ENCODE peak calls at places on chromosomes 13 and 19, in five cellular contexts. U, B, C, V and F are unnamed samples.

GRCh38 chr19:11848594-11849263 is at the start of gene ZNF439:
- DNase-seq in U (peak; percentile 95), B (peak; percentile 23), C (peak; percentile 86), V (peak; percentile 79), F (peak; percentile 73)

GRCh38 chr13:33575378-33575777 is 242.6 kb upstream of the RFC3 start:
- DNase-seq in U (no peak), B (no peak), C (no peak), V (no peak), F (peak; percentile 6)

GRCh38 chr13:108155185-108156106 is 59.9 kb downstream of the LIG4 start:
- DNase-seq in U (peak; percentile 74), B (peak; percentile 90), C (peak; percentile 75), V (peak; percentile 18), F (peak; percentile 37)

GRCh38 chr19:4060621-4061177 is 6.0 kb downstream of the ZBTB7A start:
- DNase-seq in U (peak; percentile 59), B (no peak), C (peak; percentile 26), V (no peak), F (no peak)

GRCh38 chr13:44440046-44440608 is 66.5 kb downstream of the SERP2 start:
- DNase-seq in U (no peak), B (peak; percentile 32), C (no peak), V (no peak), F (no peak)

GRCh38 chr13:89457977-89458376 is 1786.8 kb downstream of the SLITRK5 start:
- DNase-seq in U (no peak), B (peak; percentile 4), C (peak; percentile 10), V (no peak), F (no peak)

GRCh38 chr19:47120461-47120860 is 6.9 kb upstream of the ZC3H4 start:
- DNase-seq in U (no peak), B (no peak), C (no peak), V (no peak), F (no peak)

GRCh38 chr13:31263346-31263745 is 63.6 kb downstream of the B3GLCT start:
- DNase-seq in U (no peak), B (no peak), C (no peak), V (no peak), F (no peak)

GRCh38 chr13:105974380-105974779 is 561.1 kb downstream of the EFNB2 start:
- DNase-seq in U (no peak), B (no peak), C (no peak), V (no peak), F (no peak)

GRCh38 chr13:96346846-96347367 is 257.0 kb downstream of the HS6ST3 start:
- DNase-seq in U (no peak), B (no peak), C (no peak), V (no peak), F (no peak)

GRCh38 chr19:45218887-45219780 is 26.1 kb downstream of the EXOC3L2 start:
- DNase-seq in U (no peak), B (no peak), C (no peak), V (no peak), F (peak; percentile 20)

GRCh38 chr19:13979686-13980085 is 26.4 kb downstream of the RFX1 start:
- DNase-seq in U (no peak), B (no peak), C (no peak), V (no peak), F (no peak)

GRCh38 chr19:13978306-13978705 is 26.0 kb downstream of the DCAF15 start:
- DNase-seq in U (peak; percentile 81), B (no peak), C (peak; percentile 90), V (peak; percentile 92), F (no peak)

GRCh38 chr19:13980340-13980739 is 25.8 kb downstream of the RFX1 start:
- DNase-seq in U (no peak), B (no peak), C (no peak), V (no peak), F (no peak)

GRCh38 chr19:13978721-13979191 is 26.4 kb downstream of the DCAF15 start:
- DNase-seq in U (no peak), B (no peak), C (peak; percentile 46), V (no peak), F (no peak)

GRCh38 chr19:13979224-13979623 is 26.9 kb downstream of the RFX1 start:
- DNase-seq in U (no peak), B (no peak), C (peak; percentile 49), V (no peak), F (no peak)
- H3K4me3 ChIP-seq in U (peak overlapping the region; percentile 52), B (no peak overlapping the region), C (peak overlapping the region; percentile 45), V (peak overlapping the region; percentile 26), F (no peak overlapping the region)

GRCh38 chr13:29260684-29261083 is 334.8 kb downstream of the SLC7A1 start:
- DNase-seq in U (no peak), B (no peak), C (peak; percentile 23), V (no peak), F (peak; percentile 32)

GRCh38 chr13:29255567-29255966 is 339.9 kb downstream of the SLC7A1 start:
- DNase-seq in U (no peak), B (no peak), C (no peak), V (no peak), F (no peak)

GRCh38 chr13:29254971-29255370 is 340.5 kb downstream of the SLC7A1 start:
- DNase-seq in U (no peak), B (no peak), C (no peak), V (no peak), F (peak; percentile 51)
- H3K4me3 ChIP-seq in U (no peak overlapping the region), B (no peak overlapping the region), C (no peak overlapping the region), V (no peak overlapping the region), F (no peak overlapping the region)

GRCh38 chr19:17751103-17751911 is at the start of gene FCHO1:
- DNase-seq in U (peak; percentile 80), B (no peak), C (no peak), V (no peak), F (peak; percentile 96)
- H3K4me3 ChIP-seq in U (peak within 1 kb of the TSS; percentile 4), B (no peak within 1 kb of the TSS), C (no peak within 1 kb of the TSS), V (no peak within 1 kb of the TSS), F (peak within 1 kb of the TSS; percentile 86)

DNA sequence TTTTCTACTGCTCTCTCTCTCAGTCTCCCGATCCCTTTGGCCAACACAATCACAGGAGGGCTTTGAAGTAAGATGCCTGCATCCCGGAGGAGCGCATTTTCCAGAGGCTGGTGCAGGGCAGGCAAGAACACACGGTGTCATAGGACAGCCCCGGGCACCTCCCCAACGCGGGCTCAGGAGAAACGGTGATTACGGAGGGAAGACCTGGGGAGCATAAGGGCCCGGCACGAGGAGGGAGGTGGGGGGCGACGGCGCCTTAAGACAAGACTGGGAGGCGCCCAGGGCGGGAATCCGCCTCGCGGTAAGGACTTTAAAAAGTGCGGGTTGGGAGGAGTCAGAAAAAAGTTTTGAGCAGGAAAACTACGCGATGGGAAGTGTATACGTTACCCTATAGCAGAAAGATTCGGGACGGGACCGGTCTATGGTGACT is 18.7 kb upstream of the ZNF888 start:
- DNase-seq in U (peak; percentile 36), B (no peak), C (peak; percentile 58), V (peak; percentile 41), F (peak; percentile 40)
- H3K4me3 ChIP-seq in U (peak overlapping the region; percentile 94), B (peak overlapping the region; percentile 75), C (peak overlapping the region; percentile 85), V (peak overlapping the region; percentile 91), F (peak overlapping the region; percentile 99)